ENCODE peak calls at places on chromosomes 7 and 10, in six cellular contexts. One of them, this sample, is unnamed.

GRCh38 chr10:101096378-101096777 is 34.6 kb downstream of the KAZALD1 start:
- DNase-seq in fibroblast of lung: no peak
- DNase-seq in amniotic stem cell: no peak
- DNase-seq in C1 segment of cervical spinal cord: no peak
- DNase-seq in dorsolateral prefrontal cortex: no peak
- DNase-seq in heart right ventricle: no peak
- DNase-seq in this sample: no peak

GRCh38 chr7:72492446-72492845 is 80.3 kb upstream of the CALN1 start:
- DNase-seq in dorsolateral prefrontal cortex: peak
- DNase-seq in amniotic stem cell: no peak
- DNase-seq in fibroblast of lung: no peak
- DNase-seq in C1 segment of cervical spinal cord: no peak
- DNase-seq in heart right ventricle: peak
- DNase-seq in this sample: no peak

GRCh38 chr7:33807779-33808482 is 97.4 kb upstream of the BMPER start:
- DNase-seq in C1 segment of cervical spinal cord: no peak
- DNase-seq in heart right ventricle: peak
- DNase-seq in dorsolateral prefrontal cortex: no peak
- DNase-seq in fibroblast of lung: peak
- DNase-seq in amniotic stem cell: peak
- DNase-seq in this sample: no peak

GRCh38 chr10:104406715-104407517 is 53.3 kb downstream of the CFAP58 start:
- DNase-seq in dorsolateral prefrontal cortex: no peak
- DNase-seq in fibroblast of lung: peak
- DNase-seq in C1 segment of cervical spinal cord: no peak
- DNase-seq in heart right ventricle: no peak
- DNase-seq in amniotic stem cell: peak
- DNase-seq in this sample: no peak

GRCh38 chr10:103548581-103549348 is 55.3 kb downstream of the NEURL1 start:
- DNase-seq in heart right ventricle: no peak
- DNase-seq in amniotic stem cell: no peak
- DNase-seq in C1 segment of cervical spinal cord: no peak
- DNase-seq in dorsolateral prefrontal cortex: peak
- DNase-seq in fibroblast of lung: no peak
- DNase-seq in this sample: no peak

GRCh38 chr7:27677912-27678612 is 15.4 kb upstream of the HIBADH start:
- DNase-seq in fibroblast of lung: peak
- DNase-seq in amniotic stem cell: peak
- DNase-seq in C1 segment of cervical spinal cord: no peak
- DNase-seq in dorsolateral prefrontal cortex: no peak
- DNase-seq in heart right ventricle: no peak
- DNase-seq in this sample: peak

GRCh38 chr7:97851725-97852124 is 20.5 kb downstream of the ASNS start:
- DNase-seq in fibroblast of lung: peak
- DNase-seq in C1 segment of cervical spinal cord: no peak
- DNase-seq in amniotic stem cell: no peak
- DNase-seq in dorsolateral prefrontal cortex: no peak
- DNase-seq in heart right ventricle: no peak
- DNase-seq in this sample: peak

GRCh38 chr10:116521424-116522305 is 24.1 kb upstream of the PNLIP start:
- DNase-seq in heart right ventricle: no peak
- DNase-seq in C1 segment of cervical spinal cord: no peak
- DNase-seq in amniotic stem cell: no peak
- DNase-seq in dorsolateral prefrontal cortex: no peak
- DNase-seq in fibroblast of lung: peak
- DNase-seq in this sample: peak

GRCh38 chr10:48800283-48800675 is 115.6 kb downstream of the WDFY4 start:
- DNase-seq in C1 segment of cervical spinal cord: no peak
- DNase-seq in dorsolateral prefrontal cortex: no peak
- DNase-seq in amniotic stem cell: no peak
- DNase-seq in fibroblast of lung: no peak
- DNase-seq in heart right ventricle: no peak
- DNase-seq in this sample: no peak

GRCh38 chr10:17076626-17077025 is 53.0 kb downstream of the CUBN start:
- DNase-seq in C1 segment of cervical spinal cord: no peak
- DNase-seq in dorsolateral prefrontal cortex: no peak
- DNase-seq in amniotic stem cell: no peak
- DNase-seq in heart right ventricle: no peak
- DNase-seq in fibroblast of lung: no peak
- DNase-seq in this sample: no peak

GRCh38 chr10:128816726-128817125 is 650.3 kb upstream of the MGMT start:
- DNase-seq in amniotic stem cell: no peak
- DNase-seq in fibroblast of lung: no peak
- DNase-seq in dorsolateral prefrontal cortex: no peak
- DNase-seq in heart right ventricle: no peak
- DNase-seq in C1 segment of cervical spinal cord: no peak
- DNase-seq in this sample: no peak

GRCh38 chr7:25454562-25455031 is 226.3 kb upstream of the NPVF start:
- DNase-seq in C1 segment of cervical spinal cord: no peak
- DNase-seq in amniotic stem cell: no peak
- DNase-seq in fibroblast of lung: no peak
- DNase-seq in heart right ventricle: peak
- DNase-seq in dorsolateral prefrontal cortex: no peak
- DNase-seq in this sample: peak

GRCh38 chr10:79605308-79605707 is 5.4 kb upstream of the SFTPA1 start:
- DNase-seq in fibroblast of lung: no peak
- DNase-seq in amniotic stem cell: no peak
- DNase-seq in dorsolateral prefrontal cortex: no peak
- DNase-seq in heart right ventricle: no peak
- DNase-seq in C1 segment of cervical spinal cord: no peak
- DNase-seq in this sample: no peak

GRCh38 chr10:18229839-18230238 is 89.6 kb downstream of the CACNB2 start:
- DNase-seq in C1 segment of cervical spinal cord: no peak
- DNase-seq in heart right ventricle: no peak
- DNase-seq in dorsolateral prefrontal cortex: no peak
- DNase-seq in amniotic stem cell: no peak
- DNase-seq in fibroblast of lung: peak
- DNase-seq in this sample: no peak

GRCh38 chr7:104156842-104157277 is 51.0 kb downstream of the ORC5 start:
- DNase-seq in heart right ventricle: no peak
- DNase-seq in C1 segment of cervical spinal cord: no peak
- DNase-seq in amniotic stem cell: peak
- DNase-seq in fibroblast of lung: peak
- DNase-seq in dorsolateral prefrontal cortex: no peak
- DNase-seq in this sample: no peak

GRCh38 chr10:28796606-28797512 is 119.5 kb downstream of the BAMBI start:
- DNase-seq in heart right ventricle: peak
- DNase-seq in C1 segment of cervical spinal cord: no peak
- DNase-seq in amniotic stem cell: no peak
- DNase-seq in dorsolateral prefrontal cortex: no peak
- DNase-seq in fibroblast of lung: peak
- DNase-seq in this sample: peak

GRCh38 chr7:99707096-99707495 is 27.3 kb upstream of the CYP3A5 start:
- DNase-seq in heart right ventricle: no peak
- DNase-seq in fibroblast of lung: peak
- DNase-seq in dorsolateral prefrontal cortex: no peak
- DNase-seq in amniotic stem cell: no peak
- DNase-seq in C1 segment of cervical spinal cord: no peak
- DNase-seq in this sample: no peak

GRCh38 chr10:102597131-102597891 is 47.0 kb upstream of the TRIM8 start:
- DNase-seq in dorsolateral prefrontal cortex: peak
- DNase-seq in C1 segment of cervical spinal cord: no peak
- DNase-seq in fibroblast of lung: no peak
- DNase-seq in heart right ventricle: peak
- DNase-seq in amniotic stem cell: no peak
- DNase-seq in this sample: no peak

GRCh38 chr10:59079386-59080226 is 96.8 kb upstream of the PHYHIPL start:
- DNase-seq in C1 segment of cervical spinal cord: no peak
- DNase-seq in amniotic stem cell: peak
- DNase-seq in dorsolateral prefrontal cortex: no peak
- DNase-seq in heart right ventricle: no peak
- DNase-seq in fibroblast of lung: peak
- DNase-seq in this sample: no peak

GRCh38 chr10:20674870-20675385 is 222.2 kb downstream of the NEBL start:
- DNase-seq in dorsolateral prefrontal cortex: no peak
- DNase-seq in heart right ventricle: no peak
- DNase-seq in fibroblast of lung: no peak
- DNase-seq in C1 segment of cervical spinal cord: no peak
- DNase-seq in amniotic stem cell: no peak
- DNase-seq in this sample: no peak

GRCh38 chr10:91545817-91546216 is 87.1 kb downstream of the PPP1R3C start:
- DNase-seq in C1 segment of cervical spinal cord: no peak
- DNase-seq in dorsolateral prefrontal cortex: no peak
- DNase-seq in fibroblast of lung: no peak
- DNase-seq in amniotic stem cell: no peak
- DNase-seq in heart right ventricle: no peak
- DNase-seq in this sample: no peak

GRCh38 chr7:116499168-116500070 is at the start of gene CAV2:
- DNase-seq in dorsolateral prefrontal cortex: no peak
- DNase-seq in fibroblast of lung: peak
- DNase-seq in amniotic stem cell: no peak
- DNase-seq in heart right ventricle: peak
- DNase-seq in C1 segment of cervical spinal cord: no peak
- DNase-seq in this sample: peak

GRCh38 chr10:30219977-30220751 is 128.9 kb downstream of the MTPAP start:
- DNase-seq in fibroblast of lung: peak
- DNase-seq in dorsolateral prefrontal cortex: no peak
- DNase-seq in amniotic stem cell: no peak
- DNase-seq in C1 segment of cervical spinal cord: no peak
- DNase-seq in heart right ventricle: no peak
- DNase-seq in this sample: no peak

GRCh38 chr10:96073722-96074121 is 30.3 kb downstream of the CCNJ start:
- DNase-seq in C1 segment of cervical spinal cord: no peak
- DNase-seq in dorsolateral prefrontal cortex: no peak
- DNase-seq in heart right ventricle: no peak
- DNase-seq in fibroblast of lung: peak
- DNase-seq in amniotic stem cell: no peak
- DNase-seq in this sample: no peak

GRCh38 chr10:49596836-49597235 is 13.3 kb upstream of the SLC18A3 start:
- DNase-seq in heart right ventricle: no peak
- DNase-seq in fibroblast of lung: no peak
- DNase-seq in dorsolateral prefrontal cortex: no peak
- DNase-seq in C1 segment of cervical spinal cord: no peak
- DNase-seq in amniotic stem cell: no peak
- DNase-seq in this sample: no peak

GRCh38 chr10:43131906-43132305 is 6.3 kb upstream of the CSGALNACT2 start:
- DNase-seq in amniotic stem cell: no peak
- DNase-seq in fibroblast of lung: no peak
- DNase-seq in dorsolateral prefrontal cortex: no peak
- DNase-seq in heart right ventricle: no peak
- DNase-seq in C1 segment of cervical spinal cord: no peak
- DNase-seq in this sample: no peak

GRCh38 chr10:100998991-100999741 is 442 bp upstream of the LZTS2 start:
- DNase-seq in dorsolateral prefrontal cortex: peak
- DNase-seq in amniotic stem cell: peak
- DNase-seq in C1 segment of cervical spinal cord: peak
- DNase-seq in heart right ventricle: peak
- DNase-seq in fibroblast of lung: peak
- DNase-seq in this sample: peak

GRCh38 chr7:25098096-25099046 is 26.7 kb downstream of the CYCS start:
- DNase-seq in C1 segment of cervical spinal cord: peak
- DNase-seq in fibroblast of lung: peak
- DNase-seq in dorsolateral prefrontal cortex: peak
- DNase-seq in heart right ventricle: peak
- DNase-seq in amniotic stem cell: peak
- DNase-seq in this sample: peak

GRCh38 chr7:35251606-35252310 is 2.1 kb downstream of the TBX20 start:
- DNase-seq in fibroblast of lung: no peak
- DNase-seq in heart right ventricle: no peak
- DNase-seq in C1 segment of cervical spinal cord: no peak
- DNase-seq in amniotic stem cell: no peak
- DNase-seq in dorsolateral prefrontal cortex: no peak
- DNase-seq in this sample: no peak

GRCh38 chr10:35127289-35127891 is 744 bp downstream of the CREM start:
- DNase-seq in fibroblast of lung: peak
- DNase-seq in amniotic stem cell: peak
- DNase-seq in C1 segment of cervical spinal cord: peak
- DNase-seq in dorsolateral prefrontal cortex: peak
- DNase-seq in heart right ventricle: peak
- DNase-seq in this sample: peak

GRCh38 chr7:24722386-24723177 is 34.7 kb downstream of the GSDME start:
- DNase-seq in amniotic stem cell: no peak
- DNase-seq in heart right ventricle: no peak
- DNase-seq in fibroblast of lung: peak
- DNase-seq in C1 segment of cervical spinal cord: peak
- DNase-seq in dorsolateral prefrontal cortex: no peak
- DNase-seq in this sample: peak

GRCh38 chr7:156898938-156899337 is 6.0 kb upstream of the LMBR1 start:
- DNase-seq in amniotic stem cell: no peak
- DNase-seq in fibroblast of lung: no peak
- DNase-seq in dorsolateral prefrontal cortex: no peak
- DNase-seq in C1 segment of cervical spinal cord: no peak
- DNase-seq in heart right ventricle: no peak
- DNase-seq in this sample: no peak

GRCh38 chr7:128381161-128381821 is 19.8 kb upstream of the PRRT4 start:
- DNase-seq in amniotic stem cell: no peak
- DNase-seq in heart right ventricle: no peak
- DNase-seq in fibroblast of lung: no peak
- DNase-seq in dorsolateral prefrontal cortex: no peak
- DNase-seq in C1 segment of cervical spinal cord: no peak
- DNase-seq in this sample: no peak

GRCh38 chr7:29953735-29954347 is 35.8 kb downstream of the SCRN1 start:
- DNase-seq in amniotic stem cell: no peak
- DNase-seq in fibroblast of lung: no peak
- DNase-seq in heart right ventricle: no peak
- DNase-seq in C1 segment of cervical spinal cord: no peak
- DNase-seq in dorsolateral prefrontal cortex: no peak
- DNase-seq in this sample: no peak

GRCh38 chr7:130793855-130794618 is 60.0 kb upstream of the KLF14 start:
- DNase-seq in heart right ventricle: no peak
- DNase-seq in C1 segment of cervical spinal cord: no peak
- DNase-seq in amniotic stem cell: peak
- DNase-seq in fibroblast of lung: peak
- DNase-seq in dorsolateral prefrontal cortex: no peak
- DNase-seq in this sample: no peak

GRCh38 chr10:43233601-43234430 is 33.0 kb downstream of the RASGEF1A start:
- DNase-seq in heart right ventricle: no peak
- DNase-seq in C1 segment of cervical spinal cord: no peak
- DNase-seq in fibroblast of lung: no peak
- DNase-seq in amniotic stem cell: no peak
- DNase-seq in dorsolateral prefrontal cortex: peak
- DNase-seq in this sample: no peak

GRCh38 chr10:127293640-127294039 is 97.2 kb upstream of the INSYN2A start:
- DNase-seq in fibroblast of lung: no peak
- DNase-seq in C1 segment of cervical spinal cord: no peak
- DNase-seq in heart right ventricle: no peak
- DNase-seq in dorsolateral prefrontal cortex: no peak
- DNase-seq in amniotic stem cell: no peak
- DNase-seq in this sample: no peak

GRCh38 chr10:576130-576465 is 113.4 kb downstream of the DIP2C start:
- DNase-seq in dorsolateral prefrontal cortex: no peak
- DNase-seq in amniotic stem cell: no peak
- DNase-seq in heart right ventricle: no peak
- DNase-seq in fibroblast of lung: peak
- DNase-seq in C1 segment of cervical spinal cord: no peak
- DNase-seq in this sample: no peak

GRCh38 chr10:22280078-22280477 is 36.1 kb upstream of the COMMD3 start:
- DNase-seq in dorsolateral prefrontal cortex: no peak
- DNase-seq in C1 segment of cervical spinal cord: no peak
- DNase-seq in heart right ventricle: no peak
- DNase-seq in amniotic stem cell: no peak
- DNase-seq in fibroblast of lung: no peak
- DNase-seq in this sample: no peak